ENCODE peak calls at places on chromosomes 6 and 20, in ten cellular contexts. E is fibroblast of pulmonary artery; U is A549; P is left ventricle myocardium superior; Y is osteoblast; S is hypothalamus; A is germinal center; D is CD4-positive, CD25-positive, alpha-beta regulatory T cell; J is iPS-NIHi11; B is mucosa of gallbladder. C is an unnamed sample.

GRCh38 chr20:33653218-33653899 is 8.8 kb upstream of the C20orf144 start:
- DNase-seq in P (peak), S (peak), U (peak), J (peak), D (peak), E (peak), Y (peak), B (peak), A (peak), C (peak)

GRCh38 chr6:33418690-33419291 is 884 bp upstream of the CUTA start:
- DNase-seq in Y (peak), J (no peak), D (peak), U (no peak), E (peak), P (no peak), A (no peak), S (no peak), B (no peak), C (no peak)

GRCh38 chr6:24859132-24859531 is 60.4 kb upstream of the ARMH2 start:
- DNase-seq in B (no peak), A (peak), J (no peak), E (no peak), P (no peak), S (no peak), D (no peak), Y (no peak), U (no peak), C (no peak)

GRCh38 chr6:13038315-13039261 is 289.7 kb downstream of the TBC1D7 start:
- DNase-seq in E (peak), P (peak), S (no peak), J (no peak), D (no peak), U (no peak), A (no peak), B (no peak), Y (no peak), C (no peak)

GRCh38 chr6:33689148-33689494 is 22.4 kb downstream of the UQCC2 start:
- DNase-seq in S (no peak), Y (peak), E (no peak), U (no peak), P (no peak), B (no peak), A (no peak), D (no peak), J (no peak), C (no peak)

GRCh38 chr6:28988536-28989415 is 16.3 kb downstream of the ZNF311 start:
- DNase-seq in B (peak), U (peak), S (no peak), Y (peak), D (peak), J (peak), A (peak), E (peak), P (peak), C (peak)

GRCh38 chr6:4039348-4039747 is 39.6 kb downstream of the FAM217A start:
- DNase-seq in B (no peak), A (no peak), D (no peak), Y (no peak), J (no peak), U (no peak), E (no peak), S (no peak), P (no peak), C (peak)

GRCh38 chr20:62595491-62595890 is 46.8 kb upstream of the SLCO4A1 start:
- DNase-seq in S (no peak), J (peak), B (peak), E (peak), A (no peak), P (peak), U (peak), D (peak), Y (peak), C (no peak)

GRCh38 chr6:16301511-16301910 is 63.1 kb downstream of the GMPR start:
- DNase-seq in Y (no peak), S (peak), E (no peak), U (no peak), A (no peak), B (no peak), P (no peak), J (no peak), D (no peak), C (no peak)

GRCh38 chr6:56555438-56555872 is 87.2 kb downstream of the DST start:
- DNase-seq in B (no peak), A (no peak), S (no peak), P (peak), J (no peak), E (peak), Y (no peak), U (no peak), D (no peak), C (no peak)

GRCh38 chr6:45655630-45656422 is 278.1 kb upstream of the SUPT3H start:
- DNase-seq in S (no peak), J (peak), A (no peak), E (peak), D (no peak), Y (peak), U (peak), B (no peak), P (no peak), C (peak)

GRCh38 chr6:11209941-11210340 is 22.5 kb downstream of the NEDD9 start:
- DNase-seq in S (no peak), D (no peak), J (no peak), U (peak), P (no peak), B (no peak), E (peak), Y (no peak), A (no peak), C (no peak)

GRCh38 chr6:36127462-36128016 is 2.8 kb upstream of the MAPK13 start:
- DNase-seq in U (peak), J (no peak), B (no peak), S (no peak), Y (peak), E (peak), A (no peak), D (no peak), P (peak), C (no peak)

GRCh38 chr6:99296261-99296660 is 53.2 kb downstream of the FAXC start:
- DNase-seq in A (no peak), U (no peak), D (no peak), J (no peak), Y (no peak), E (no peak), P (no peak), S (no peak), B (no peak), C (no peak)

GRCh38 chr6:125809771-125810315 is 19.1 kb downstream of the NCOA7 start:
- DNase-seq in B (no peak), J (no peak), D (no peak), U (no peak), S (no peak), E (no peak), P (no peak), Y (no peak), A (no peak), C (no peak)

GRCh38 chr6:37460805-37461204 is 27.8 kb downstream of the CMTR1 start:
- DNase-seq in B (no peak), J (no peak), D (no peak), P (no peak), E (no peak), S (no peak), A (no peak), Y (no peak), U (no peak), C (no peak)

GRCh38 chr6:44271914-44272313 is 1.7 kb downstream of the TMEM151B start:
- DNase-seq in U (no peak), E (no peak), S (no peak), P (no peak), Y (peak), B (no peak), D (no peak), J (no peak), A (no peak), C (no peak)

GRCh38 chr6:11307226-11307625 is 74.8 kb upstream of the NEDD9 start:
- DNase-seq in B (no peak), E (no peak), U (no peak), P (no peak), J (no peak), D (no peak), S (no peak), Y (no peak), A (no peak), C (peak)

GRCh38 chr6:14381225-14381887 is 263.8 kb downstream of the CD83 start:
- DNase-seq in D (no peak), S (no peak), P (no peak), B (no peak), J (peak), E (no peak), U (no peak), Y (no peak), A (no peak), C (no peak)

GRCh38 chr6:152529364-152529763 is 107.8 kb downstream of the SYNE1 start:
- DNase-seq in J (no peak), B (no peak), E (peak), U (no peak), D (no peak), S (no peak), Y (no peak), P (no peak), A (no peak), C (no peak)

GRCh38 chr6:85348643-85349042 is 101.2 kb upstream of the NT5E start:
- DNase-seq in D (no peak), E (no peak), A (no peak), Y (no peak), P (no peak), B (no peak), J (no peak), S (no peak), U (no peak), C (no peak)

GRCh38 chr6:148874698-148875293 is 128.0 kb downstream of the UST start:
- DNase-seq in B (peak), A (no peak), J (peak), S (no peak), P (peak), E (peak), D (no peak), U (no peak), Y (peak), C (peak)

GRCh38 chr20:433300-433975 is 25.3 kb downstream of the RBCK1 start:
- DNase-seq in A (peak), P (no peak), S (no peak), B (no peak), U (no peak), Y (peak), E (no peak), D (peak), J (no peak), C (peak)

GRCh38 chr20:13265941-13266340 is 44.9 kb downstream of the ISM1 start:
- DNase-seq in U (no peak), P (no peak), J (no peak), S (no peak), B (no peak), A (no peak), D (no peak), E (no peak), Y (no peak), C (no peak)

GRCh38 chr6:89433637-89434499 is 916 bp downstream of the ANKRD6 start:
- DNase-seq in S (no peak), J (peak), D (peak), E (no peak), A (peak), P (peak), Y (peak), U (no peak), B (peak), C (no peak)

GRCh38 chr6:149934249-149935156 is 7.3 kb upstream of the ULBP2 start:
- DNase-seq in J (peak), D (peak), P (peak), S (no peak), E (peak), B (peak), A (peak), U (peak), Y (peak), C (peak)

GRCh38 chr20:19492116-19492515 is 265.9 kb upstream of the RIN2 start:
- DNase-seq in J (no peak), P (no peak), B (no peak), S (no peak), D (no peak), U (no peak), A (no peak), Y (no peak), E (no peak), C (no peak)

GRCh38 chr20:51760905-51761544 is 7.2 kb downstream of the ATP9A start:
- DNase-seq in P (no peak), Y (peak), E (peak), U (peak), B (no peak), D (no peak), S (no peak), J (no peak), A (no peak), C (peak)

GRCh38 chr20:57498425-57499400 is 26.2 kb downstream of the CTCFL start:
- DNase-seq in U (peak), J (no peak), P (no peak), E (peak), D (peak), A (no peak), S (no peak), B (no peak), Y (no peak), C (no peak)

GRCh38 chr6:97059473-97059872 is 134.9 kb downstream of the KLHL32 start:
- DNase-seq in D (peak), E (peak), P (no peak), A (peak), S (no peak), Y (peak), J (peak), U (peak), B (no peak), C (no peak)

GRCh38 chr20:3970016-3970415 is 45.3 kb downstream of the RNF24 start:
- DNase-seq in J (peak), A (no peak), E (no peak), D (no peak), P (no peak), U (no peak), Y (no peak), S (no peak), B (no peak), C (no peak)

C was measured in foreskin keratinocyte.